ENCODE peak calls at places on chromosomes 4 and X, in nine cellular contexts. G is GM13976, B is fibroblast of mammary gland, M is AG04450, N is suprapubic skin, Y is heart left ventricle, Z is left lung, U is mesothelial cell of epicardium, C is prostate gland. Q is an unnamed sample.

GRCh38 chrX:68292471-68292870 is 140.8 kb downstream of the OPHN1 start:
- DNase-seq in G (no peak), M (no peak), C (no peak), B (peak; percentile 22), U (no peak), N (no peak), Z (no peak), Y (no peak), Q (no peak)

GRCh38 chr4:22873899-22874298 is 181.2 kb downstream of the GBA3 start:
- DNase-seq in Z (no peak), M (no peak), C (no peak), U (no peak), G (no peak), Y (no peak), N (no peak), B (no peak), Q (no peak)

GRCh38 chrX:13763489-13763888 is 28.9 kb downstream of the OFD1 start:
- DNase-seq in B (no peak), G (no peak), M (no peak), Z (no peak), N (no peak), Y (peak; percentile 52), C (peak; percentile 55), U (no peak), Q (no peak)

GRCh38 chrX:40543661-40544328 is 37.0 kb upstream of the ATP6AP2 start:
- DNase-seq in B (peak; percentile 60), Z (no peak), C (peak; percentile 56), N (no peak), U (no peak), Y (no peak), M (peak; percentile 29), G (peak; percentile 37), Q (no peak)

GRCh38 chr4:73751830-73752229 is 11.5 kb downstream of the CXCL8 start:
- DNase-seq in C (no peak), U (no peak), Z (no peak), G (no peak), M (no peak), B (no peak), Y (no peak), N (no peak), Q (no peak)

GRCh38 chrX:12978205-12979010 is 3.5 kb downstream of the TMSB4X start:
- DNase-seq in C (no peak), Z (peak; percentile 73), B (peak; percentile 91), G (no peak), Y (peak; percentile 68), U (no peak), N (no peak), M (peak; percentile 79), Q (no peak)

GRCh38 chrX:68234171-68234910 is 199.0 kb downstream of the OPHN1 start:
- DNase-seq in B (no peak), G (no peak), N (no peak), Z (no peak), U (no peak), M (no peak), C (no peak), Y (no peak), Q (no peak)

GRCh38 chr4:147378780-147379179 is 102.1 kb upstream of the EDNRA start:
- DNase-seq in M (no peak), G (no peak), Z (no peak), N (no peak), Y (no peak), U (no peak), C (no peak), B (no peak), Q (no peak)

GRCh38 chr4:62484357-62484756 is 1284.2 kb downstream of the ADGRL3 start:
- DNase-seq in B (no peak), U (no peak), C (no peak), Y (no peak), G (no peak), N (no peak), Z (no peak), M (no peak), Q (no peak)

GRCh38 chr4:183097251-183098079 is 1.6 kb upstream of the WWC2 start:
- DNase-seq in B (peak; percentile 11), N (peak; percentile 72), C (no peak), U (peak; percentile 58), Y (no peak), Z (peak; percentile 39), M (no peak), G (peak; percentile 36), Q (no peak)

GRCh38 chr4:41044791-41045190 is 169.6 kb downstream of the APBB2 start:
- DNase-seq in M (no peak), C (no peak), Z (no peak), N (no peak), B (no peak), G (no peak), Y (no peak), U (no peak), Q (no peak)

GRCh38 chr4:41041541-41041940 is 172.8 kb downstream of the APBB2 start:
- DNase-seq in U (no peak), M (no peak), Y (no peak), Z (no peak), C (no peak), N (no peak), B (no peak), G (no peak), Q (no peak)

GRCh38 chr4:41039312-41039711 is 175.0 kb downstream of the APBB2 start:
- DNase-seq in Y (no peak), M (no peak), C (no peak), Z (no peak), U (no peak), B (no peak), N (no peak), G (no peak), Q (no peak)

GRCh38 chr4:41038304-41038703 is 176.0 kb downstream of the APBB2 start:
- DNase-seq in Z (no peak), U (no peak), Y (no peak), G (no peak), M (no peak), C (no peak), N (no peak), B (no peak), Q (no peak)

GRCh38 chr4:41044165-41044564 is 170.2 kb downstream of the APBB2 start:
- DNase-seq in Y (no peak), Z (no peak), G (no peak), U (no peak), N (no peak), M (no peak), B (peak; percentile 18), C (no peak), Q (no peak)
- TF ChIP-seq CTCF in Y (no peak), Z (no peak), G (no peak), U (peak; percentile 16), N (no peak), M (no peak), B (no peak), C (peak; percentile 10), Q (peak; percentile 46)

DNA sequence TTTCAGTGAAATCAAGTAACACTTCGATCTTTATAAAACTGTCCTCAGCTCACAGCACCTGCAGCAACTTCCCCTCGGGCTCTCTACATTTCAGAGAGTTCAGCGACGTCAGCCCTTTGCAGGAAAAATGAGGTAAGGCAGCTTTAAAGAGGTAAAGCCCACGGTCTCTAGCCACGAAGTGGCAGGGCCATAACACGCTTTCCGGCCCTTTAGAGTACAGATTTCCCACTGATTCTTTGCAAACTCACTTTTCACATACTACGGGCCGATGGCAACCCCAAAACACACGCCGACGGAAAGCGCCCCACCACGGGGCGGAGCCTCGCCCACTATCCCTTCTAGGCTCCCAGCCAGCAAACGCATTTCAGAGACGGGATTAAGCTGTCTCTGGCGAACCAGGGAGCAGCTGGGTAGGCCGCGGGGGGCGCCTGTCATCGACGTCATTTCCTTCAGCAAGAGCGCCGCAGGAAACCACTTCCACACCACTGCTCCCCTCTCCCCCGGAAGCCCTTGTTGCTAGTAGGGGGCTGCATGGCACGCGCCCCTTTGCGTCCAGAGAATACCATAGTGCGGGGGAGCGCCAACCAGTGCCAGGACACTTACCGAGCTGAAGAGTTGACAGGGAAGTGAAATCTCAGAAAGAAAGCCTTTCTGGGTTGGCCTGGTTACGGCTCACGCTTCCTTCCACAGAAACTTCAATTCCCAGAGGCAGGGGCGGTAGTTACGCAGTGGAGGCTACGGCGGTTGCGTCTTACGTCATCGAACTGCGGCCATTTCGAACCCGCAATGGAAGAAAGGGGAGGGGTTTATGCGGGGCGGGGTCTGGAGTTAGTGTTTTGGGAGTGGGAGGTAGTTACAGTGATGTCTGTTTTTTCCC is at the start of gene TRMT10A:
- DNase-seq in M (peak; percentile 92), Z (peak; percentile 98), Y (peak; percentile 98), N (peak; percentile 98), C (peak; percentile 97), U (peak; percentile 96), G (peak; percentile 90), B (peak; percentile 97), Q (peak; percentile 99)
- TF ChIP-seq CTCF in M (no peak), Z (no peak), Y (no peak), N (no peak), C (no peak), U (no peak), G (no peak), B (no peak), Q (peak; percentile 47)

GRCh38 chrX:72130156-72130761 is 1.5 kb downstream of the RTL5 start:
- DNase-seq in Y (no peak), G (no peak), C (no peak), B (no peak), Z (no peak), M (no peak), U (no peak), N (no peak), Q (no peak)

GRCh38 chrX:72128183-72128834 is 3.4 kb downstream of the RTL5 start:
- DNase-seq in C (no peak), G (no peak), Z (no peak), Y (no peak), M (no peak), U (no peak), B (no peak), N (no peak), Q (no peak)

GRCh38 chrX:72129661-72130060 is 2.1 kb downstream of the RTL5 start:
- DNase-seq in Z (no peak), N (no peak), G (no peak), C (no peak), Y (no peak), U (no peak), M (no peak), B (no peak), Q (no peak)

GRCh38 chrX:72127332-72127731 is 4.4 kb downstream of the RTL5 start:
- DNase-seq in Z (no peak), M (no peak), U (no peak), B (no peak), C (no peak), Y (no peak), N (no peak), G (no peak), Q (no peak)

DNA sequence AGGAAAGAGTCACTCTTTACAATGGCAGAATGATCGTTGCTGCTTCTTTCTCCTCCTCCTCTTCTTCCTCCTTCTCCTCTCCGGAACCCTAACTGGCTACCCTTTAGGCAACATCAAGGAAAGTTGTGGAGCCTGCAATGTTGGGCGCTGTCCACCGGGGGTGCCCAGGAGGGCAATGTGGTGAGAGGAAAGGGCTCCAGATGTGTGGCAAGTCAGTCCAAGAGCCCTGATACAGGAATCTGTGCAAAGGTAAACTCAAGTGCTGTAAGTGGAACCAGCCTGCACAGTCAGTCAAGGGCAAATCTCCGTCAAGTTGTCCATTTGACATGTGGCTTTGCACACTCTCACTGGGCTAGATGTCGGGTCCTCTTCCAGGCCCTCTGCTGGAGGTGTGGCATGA is 2.8 kb downstream of the RTL5 start:
- DNase-seq in M (no peak), N (no peak), U (no peak), B (peak; percentile 18), G (no peak), Y (no peak), Z (no peak), C (no peak), Q (no peak)
- TF ChIP-seq CTCF in M (peak; percentile 38), N (peak; percentile 7), U (peak; percentile 41), B (peak; percentile 48), G (no peak), Y (peak; percentile 12), Z (no peak), C (no peak), Q (peak; percentile 63)

GRCh38 chr4:5664778-5665177 is 43.6 kb downstream of the EVC2 start:
- DNase-seq in G (no peak), Z (no peak), C (no peak), U (no peak), Y (no peak), M (no peak), B (no peak), N (no peak), Q (no peak)
- TF ChIP-seq CTCF in G (no peak), Z (no peak), C (no peak), U (no peak), Y (no peak), M (no peak), B (no peak), N (no peak), Q (no peak)

Q was measured in chondrocyte.